ENCODE peak calls at places on chromosomes 6 and 20, in nine cellular contexts. One of them, this sample, is unnamed. For H3K4me1, the result is how much of the 10 kb centered on the place peaks cover.

GRCh38 chr6:16450285-16450684 is 211.9 kb downstream of the GMPR start:
- DNase-seq in MM.1S: no peak
- DNase-seq in PC-3: no peak
- DNase-seq in SK-N-SH: no peak
- DNase-seq in GM23248: peak
- DNase-seq in GM23338: no peak
- DNase-seq in HCT116: peak
- DNase-seq in OCI-LY7: no peak
- DNase-seq in hepatocyte: peak
- DNase-seq in this sample: no peak

GRCh38 chr20:20466341-20466879 is 98.5 kb downstream of the INSM1 start:
- DNase-seq in GM23248: peak
- DNase-seq in OCI-LY7: peak
- DNase-seq in PC-3: no peak
- DNase-seq in MM.1S: peak
- DNase-seq in SK-N-SH: no peak
- DNase-seq in HCT116: no peak
- DNase-seq in GM23338: no peak
- DNase-seq in hepatocyte: no peak
- DNase-seq in this sample: no peak

GRCh38 chr20:46355778-46356177 is 47.5 kb upstream of the CDH22 start:
- DNase-seq in GM23248: no peak
- DNase-seq in OCI-LY7: no peak
- DNase-seq in HCT116: no peak
- DNase-seq in PC-3: no peak
- DNase-seq in MM.1S: no peak
- DNase-seq in hepatocyte: peak
- DNase-seq in GM23338: no peak
- DNase-seq in SK-N-SH: no peak
- DNase-seq in this sample: no peak

GRCh38 chr6:51959744-51960383 is 127.5 kb downstream of the PKHD1 start:
- DNase-seq in MM.1S: peak
- DNase-seq in GM23248: peak
- DNase-seq in PC-3: peak
- DNase-seq in HCT116: peak
- DNase-seq in hepatocyte: peak
- DNase-seq in SK-N-SH: peak
- DNase-seq in GM23338: peak
- DNase-seq in OCI-LY7: peak
- DNase-seq in this sample: peak

GRCh38 chr6:126252154-126252553 is 87.8 kb upstream of the CENPW start:
- DNase-seq in GM23248: no peak
- DNase-seq in SK-N-SH: no peak
- DNase-seq in GM23338: peak
- DNase-seq in OCI-LY7: no peak
- DNase-seq in PC-3: no peak
- DNase-seq in hepatocyte: no peak
- DNase-seq in MM.1S: no peak
- DNase-seq in HCT116: no peak
- DNase-seq in this sample: peak

GRCh38 chr6:157848693-157849092 is 25.6 kb downstream of the SNX9 start:
- DNase-seq in MM.1S: no peak
- DNase-seq in OCI-LY7: no peak
- DNase-seq in GM23248: no peak
- DNase-seq in hepatocyte: no peak
- DNase-seq in PC-3: no peak
- DNase-seq in GM23338: no peak
- DNase-seq in HCT116: no peak
- DNase-seq in SK-N-SH: no peak
- DNase-seq in this sample: no peak

GRCh38 chr6:16903470-16903869 is 142.2 kb upstream of the ATXN1 start:
- DNase-seq in MM.1S: no peak
- DNase-seq in GM23248: peak
- DNase-seq in SK-N-SH: no peak
- DNase-seq in PC-3: peak
- DNase-seq in hepatocyte: no peak
- DNase-seq in HCT116: no peak
- DNase-seq in GM23338: no peak
- DNase-seq in OCI-LY7: no peak
- DNase-seq in this sample: no peak

GRCh38 chr6:20252311-20252710 is 40.0 kb upstream of the MBOAT1 start:
- DNase-seq in PC-3: no peak
- DNase-seq in hepatocyte: no peak
- DNase-seq in MM.1S: no peak
- DNase-seq in SK-N-SH: no peak
- DNase-seq in HCT116: no peak
- DNase-seq in GM23248: no peak
- DNase-seq in OCI-LY7: no peak
- DNase-seq in GM23338: no peak
- DNase-seq in this sample: no peak

GRCh38 chr6:158488065-158488464 is 71.8 kb upstream of the TMEM181 start:
- DNase-seq in HCT116: peak
- DNase-seq in OCI-LY7: no peak
- DNase-seq in MM.1S: no peak
- DNase-seq in GM23248: peak
- DNase-seq in SK-N-SH: no peak
- DNase-seq in PC-3: peak
- DNase-seq in hepatocyte: no peak
- DNase-seq in GM23338: no peak
- DNase-seq in this sample: no peak

GRCh38 chr6:158500016-158500735 is 59.7 kb upstream of the TMEM181 start:
- DNase-seq in SK-N-SH: no peak
- DNase-seq in PC-3: peak
- DNase-seq in GM23338: no peak
- DNase-seq in hepatocyte: no peak
- DNase-seq in HCT116: no peak
- DNase-seq in GM23248: peak
- DNase-seq in MM.1S: no peak
- DNase-seq in OCI-LY7: no peak
- DNase-seq in this sample: no peak

GRCh38 chr20:5156670-5157448 is 30.1 kb downstream of the CDS2 start:
- DNase-seq in GM23248: peak
- DNase-seq in SK-N-SH: no peak
- DNase-seq in HCT116: peak
- DNase-seq in MM.1S: no peak
- DNase-seq in OCI-LY7: no peak
- DNase-seq in PC-3: peak
- DNase-seq in hepatocyte: no peak
- DNase-seq in GM23338: no peak
- DNase-seq in this sample: no peak

GRCh38 chr6:166512567-166512966 is 73.9 kb downstream of the RAMACL start:
- DNase-seq in HCT116: peak
- DNase-seq in hepatocyte: no peak
- DNase-seq in GM23338: no peak
- DNase-seq in MM.1S: no peak
- DNase-seq in SK-N-SH: no peak
- DNase-seq in OCI-LY7: peak
- DNase-seq in PC-3: no peak
- DNase-seq in GM23248: no peak
- DNase-seq in this sample: no peak

GRCh38 chr6:123962508-123962907 is 158.8 kb downstream of the NKAIN2 start:
- DNase-seq in MM.1S: no peak
- DNase-seq in GM23338: no peak
- DNase-seq in HCT116: no peak
- DNase-seq in GM23248: no peak
- DNase-seq in SK-N-SH: no peak
- DNase-seq in PC-3: peak
- DNase-seq in hepatocyte: peak
- DNase-seq in OCI-LY7: no peak
- DNase-seq in this sample: no peak

GRCh38 chr6:157962601-157963084 is 19.0 kb upstream of the SYNJ2 start:
- DNase-seq in PC-3: no peak
- DNase-seq in GM23338: no peak
- DNase-seq in HCT116: no peak
- DNase-seq in OCI-LY7: no peak
- DNase-seq in hepatocyte: no peak
- DNase-seq in GM23248: no peak
- DNase-seq in MM.1S: no peak
- DNase-seq in SK-N-SH: no peak
- DNase-seq in this sample: no peak

GRCh38 chr6:142395768-142396231 is 94.0 kb downstream of the ADGRG6 start:
- DNase-seq in OCI-LY7: no peak
- DNase-seq in hepatocyte: no peak
- DNase-seq in MM.1S: peak
- DNase-seq in HCT116: no peak
- DNase-seq in GM23338: no peak
- DNase-seq in PC-3: no peak
- DNase-seq in GM23248: no peak
- DNase-seq in SK-N-SH: no peak
- DNase-seq in this sample: no peak

GRCh38 chr6:165701005-165701404 is 38.0 kb upstream of the PDE10A start:
- DNase-seq in GM23338: no peak
- DNase-seq in MM.1S: no peak
- DNase-seq in OCI-LY7: no peak
- DNase-seq in HCT116: no peak
- DNase-seq in hepatocyte: no peak
- DNase-seq in GM23248: no peak
- DNase-seq in PC-3: no peak
- DNase-seq in SK-N-SH: no peak
- DNase-seq in this sample: no peak

GRCh38 chr6:166822609-166823008 is 133.7 kb downstream of the RNASET2 start:
- DNase-seq in MM.1S: no peak
- DNase-seq in GM23338: no peak
- DNase-seq in OCI-LY7: no peak
- DNase-seq in SK-N-SH: no peak
- DNase-seq in GM23248: no peak
- DNase-seq in hepatocyte: no peak
- DNase-seq in HCT116: no peak
- DNase-seq in PC-3: no peak
- DNase-seq in this sample: no peak

GRCh38 chr6:99353126-99353525 is 3.7 kb upstream of the FAXC start:
- DNase-seq in OCI-LY7: no peak
- DNase-seq in GM23248: peak
- DNase-seq in GM23338: peak
- DNase-seq in HCT116: no peak
- DNase-seq in hepatocyte: peak
- DNase-seq in PC-3: no peak
- DNase-seq in SK-N-SH: no peak
- DNase-seq in MM.1S: no peak
- DNase-seq in this sample: peak

GRCh38 chr6:46175446-46175845 is 4.7 kb upstream of the ENPP5 start:
- DNase-seq in HCT116: no peak
- DNase-seq in OCI-LY7: no peak
- DNase-seq in GM23248: no peak
- DNase-seq in GM23338: no peak
- DNase-seq in MM.1S: peak
- DNase-seq in hepatocyte: no peak
- DNase-seq in PC-3: no peak
- DNase-seq in SK-N-SH: no peak
- DNase-seq in this sample: no peak
- TF ChIP-seq EZH2phosphoT487 in HCT116: no peak
- TF ChIP-seq EZH2phosphoT487 in OCI-LY7: no peak
- TF ChIP-seq EZH2phosphoT487 in GM23248: no peak
- TF ChIP-seq EZH2phosphoT487 in GM23338: no peak
- TF ChIP-seq EZH2phosphoT487 in MM.1S: no peak
- TF ChIP-seq EZH2phosphoT487 in hepatocyte: no peak
- TF ChIP-seq EZH2phosphoT487 in PC-3: no peak
- TF ChIP-seq EZH2phosphoT487 in SK-N-SH: no peak
- TF ChIP-seq EZH2phosphoT487 in this sample: no peak

DNA sequence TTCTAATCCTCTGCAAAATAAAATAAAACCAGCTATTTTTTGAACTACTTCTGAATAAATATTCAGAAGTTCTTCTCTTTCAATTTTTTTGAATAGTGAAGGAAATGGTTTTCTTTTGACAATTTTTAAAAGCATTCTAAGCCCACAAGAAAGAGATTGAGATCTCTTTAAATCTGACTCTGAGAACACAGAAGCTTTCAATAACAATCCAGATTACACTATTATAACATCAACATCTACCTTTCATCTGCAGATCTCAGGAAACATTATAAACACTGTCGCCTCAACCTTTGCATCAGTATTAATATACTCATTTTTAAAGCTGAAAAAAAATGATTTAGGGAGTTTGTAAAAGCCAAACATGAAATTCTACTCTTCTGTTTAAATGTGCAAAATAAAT is 247.5 kb upstream of the PREP start:
- DNase-seq in GM23248: no peak
- DNase-seq in MM.1S: no peak
- DNase-seq in SK-N-SH: no peak
- DNase-seq in GM23338: no peak
- DNase-seq in OCI-LY7: no peak
- DNase-seq in HCT116: no peak
- DNase-seq in PC-3: no peak
- DNase-seq in hepatocyte: no peak
- DNase-seq in this sample: no peak
- H3K4me1 ChIP-seq in GM23248: under half
- H3K4me1 ChIP-seq in MM.1S: under half
- H3K4me1 ChIP-seq in SK-N-SH: under half
- H3K4me1 ChIP-seq in GM23338: under half
- H3K4me1 ChIP-seq in OCI-LY7: under half
- H3K4me1 ChIP-seq in HCT116: under half
- H3K4me1 ChIP-seq in PC-3: under half
- H3K4me1 ChIP-seq in hepatocyte: under half
- H3K4me1 ChIP-seq in this sample: under half

DNA sequence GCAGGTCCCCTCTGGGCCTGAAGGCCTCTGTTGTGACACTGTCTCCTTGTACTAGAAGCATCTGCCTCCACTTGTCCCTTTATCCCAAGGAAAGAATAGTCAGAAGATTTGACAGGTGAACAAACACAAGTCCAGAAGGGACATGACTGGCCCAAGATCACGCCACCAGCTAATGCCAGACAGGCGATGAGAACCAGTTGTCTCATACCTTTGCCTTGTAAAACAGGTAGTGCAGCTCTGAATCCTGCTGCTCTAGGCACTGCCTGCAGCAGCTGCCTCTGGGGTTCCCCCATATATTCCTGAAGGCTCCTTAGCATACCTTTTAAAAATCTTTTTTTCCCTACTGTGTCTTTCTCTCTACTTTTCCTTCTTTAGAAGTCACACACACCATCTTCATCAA is 25.0 kb downstream of the SCAND1 start:
- DNase-seq in GM23248: no peak
- DNase-seq in MM.1S: no peak
- DNase-seq in HCT116: no peak
- DNase-seq in GM23338: no peak
- DNase-seq in hepatocyte: no peak
- DNase-seq in SK-N-SH: no peak
- DNase-seq in OCI-LY7: no peak
- DNase-seq in PC-3: no peak
- DNase-seq in this sample: no peak
- H3K4me3 ChIP-seq in GM23248: no peak
- H3K4me3 ChIP-seq in MM.1S: no peak
- H3K4me3 ChIP-seq in HCT116: no peak
- H3K4me3 ChIP-seq in GM23338: no peak
- H3K4me3 ChIP-seq in hepatocyte: no peak
- H3K4me3 ChIP-seq in SK-N-SH: no peak
- H3K4me3 ChIP-seq in OCI-LY7: no peak
- H3K4me3 ChIP-seq in PC-3: no peak
- H3K4me3 ChIP-seq in this sample: no peak

DNA sequence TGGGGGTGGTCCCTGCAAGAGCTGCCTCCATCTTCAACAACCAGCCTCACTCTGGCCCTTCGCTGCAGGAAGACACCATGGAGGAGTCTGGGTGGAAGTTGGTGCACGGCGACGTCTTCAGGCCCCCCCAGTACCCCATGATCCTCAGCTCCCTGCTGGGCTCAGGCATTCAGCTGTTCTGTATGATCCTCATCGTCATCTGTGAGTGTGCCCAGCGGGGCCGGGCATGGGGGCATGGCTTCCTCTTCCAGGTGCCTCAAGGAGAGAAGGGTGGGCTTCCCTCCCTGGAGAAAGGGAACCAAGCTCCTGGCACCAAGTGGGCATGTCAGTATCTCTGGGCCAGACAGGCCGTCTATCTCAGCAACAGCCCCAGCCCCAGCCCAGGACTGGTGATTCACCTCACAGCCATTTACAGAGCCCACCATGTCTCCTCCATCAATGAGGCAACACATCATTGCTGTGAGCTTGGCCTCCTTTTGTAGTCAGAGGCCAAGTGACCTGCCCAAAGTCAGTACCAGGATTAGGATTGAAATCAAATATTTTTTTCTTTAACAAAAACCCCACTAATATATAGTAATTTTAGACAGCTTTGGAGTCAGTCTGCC is 40.2 kb downstream of the TM9SF4 start:
- DNase-seq in MM.1S: no peak
- DNase-seq in hepatocyte: no peak
- DNase-seq in PC-3: no peak
- DNase-seq in HCT116: no peak
- DNase-seq in GM23338: no peak
- DNase-seq in OCI-LY7: no peak
- DNase-seq in GM23248: no peak
- DNase-seq in SK-N-SH: no peak
- DNase-seq in this sample: no peak
- TF ChIP-seq EZH2phosphoT487 in MM.1S: no peak
- TF ChIP-seq EZH2phosphoT487 in hepatocyte: no peak
- TF ChIP-seq EZH2phosphoT487 in PC-3: no peak
- TF ChIP-seq EZH2phosphoT487 in HCT116: no peak
- TF ChIP-seq EZH2phosphoT487 in GM23338: no peak
- TF ChIP-seq EZH2phosphoT487 in OCI-LY7: no peak
- TF ChIP-seq EZH2phosphoT487 in GM23248: no peak
- TF ChIP-seq EZH2phosphoT487 in SK-N-SH: no peak
- TF ChIP-seq EZH2phosphoT487 in this sample: no peak